ENCODE peak calls at places on chromosome 12, in six cellular contexts. V is stomach; Z is CD8-positive, alpha-beta T cell; C is thoracic aorta; B is heart left ventricle; L is sigmoid colon. P is an unnamed sample. For H3K4me1 and H3K36me3, the result is how much of the 10 kb centered on the place peaks cover.

GRCh38 chr12:42213954-42214426 is 24.1 kb downstream of the YAF2 start:
- DNase-seq in C (no peak), B (no peak), L (no peak), Z (no peak), V (peak), P (no peak)

GRCh38 chr12:116955382-116956021 is 44.8 kb downstream of the FBXW8 start:
- DNase-seq in V (peak), L (no peak), B (no peak), Z (no peak), C (no peak), P (no peak)

GRCh38 chr12:107014050-107014449 is 27.1 kb upstream of the MTERF2 start:
- DNase-seq in V (peak), C (no peak), L (no peak), B (no peak), Z (peak), P (no peak)

GRCh38 chr12:7229741-7230140 is 40.3 kb downstream of the PEX5 start:
- DNase-seq in C (no peak), V (no peak), B (no peak), Z (no peak), L (no peak), P (no peak)

GRCh38 chr12:131445184-131445974 is 265.5 kb upstream of the SFSWAP start:
- DNase-seq in B (no peak), L (no peak), C (no peak), V (peak), Z (no peak), P (no peak)

GRCh38 chr12:43835264-43835655 is 621 bp upstream of the TMEM117 start:
- DNase-seq in L (no peak), C (no peak), Z (no peak), V (no peak), B (no peak), P (no peak)

GRCh38 chr12:6135071-6135470 is 10.6 kb upstream of the VWF start:
- DNase-seq in L (no peak), B (no peak), Z (no peak), V (no peak), C (no peak), P (no peak)

GRCh38 chr12:103114296-103115055 is 157.0 kb downstream of the ASCL1 start:
- DNase-seq in L (no peak), C (no peak), B (no peak), V (no peak), Z (no peak), P (no peak)

GRCh38 chr12:129186952-129187351 is 333.7 kb downstream of the GLT1D1 start:
- DNase-seq in B (no peak), C (no peak), V (no peak), L (no peak), Z (no peak), P (no peak)

GRCh38 chr12:69648476-69648875 is 37.8 kb upstream of the LRRC10 start:
- DNase-seq in B (no peak), Z (no peak), V (no peak), C (no peak), L (no peak), P (no peak)

GRCh38 chr12:113202300-113203075 is 17.0 kb downstream of the RITA1 start:
- DNase-seq in L (no peak), B (no peak), V (no peak), C (no peak), Z (no peak), P (no peak)
- H3K27ac ChIP-seq in L (no peak), B (no peak), V (no peak), C (no peak), Z (no peak), P (no peak)

GRCh38 chr12:71904629-71905028 is 34.0 kb upstream of the TPH2 start:
- DNase-seq in V (no peak), L (no peak), C (no peak), Z (no peak), B (no peak), P (no peak)
- H3K4me1 ChIP-seq in V (under half), L (under half), C (under half), Z (under half), B (under half), P (under half)

DNA sequence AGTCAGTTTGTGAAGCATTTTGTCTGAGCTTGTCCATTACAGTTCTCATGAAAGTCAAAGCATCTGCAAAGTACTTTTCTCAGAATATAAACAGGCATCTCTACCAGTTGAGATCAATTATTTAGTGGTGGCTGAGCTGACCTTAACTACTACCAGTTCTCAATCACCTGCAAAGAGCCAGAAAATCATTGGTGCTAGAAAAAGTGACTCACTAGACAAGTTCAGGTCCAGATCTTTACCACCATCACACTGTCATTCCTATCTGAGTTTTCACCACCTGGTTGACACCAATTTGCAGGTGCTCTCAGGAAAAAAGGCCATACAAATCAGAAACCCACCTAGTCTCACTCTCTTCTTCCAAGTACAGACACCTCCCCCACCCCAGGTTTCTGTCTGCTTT is 33.3 kb downstream of the ITPR2 start:
- DNase-seq in B (no peak), L (no peak), Z (no peak), C (no peak), V (no peak), P (no peak)
- H3K36me3 ChIP-seq in B (under half), L (under half), Z (under half), C (under half), V (under half), P (under half)

GRCh38 chr12:92438641-92439396 is 264.0 kb upstream of the PLEKHG7 start:
- DNase-seq in B (no peak), Z (no peak), C (no peak), L (no peak), V (no peak), P (no peak)

GRCh38 chr12:92439397-92439779 is 263.4 kb upstream of the PLEKHG7 start:
- DNase-seq in C (no peak), L (no peak), Z (no peak), V (no peak), B (no peak), P (no peak)

GRCh38 chr12:92442782-92443181 is 260.0 kb upstream of the PLEKHG7 start:
- DNase-seq in C (no peak), Z (no peak), B (no peak), V (no peak), L (no peak), P (no peak)

GRCh38 chr12:92437452-92437851 is 265.3 kb upstream of the PLEKHG7 start:
- DNase-seq in L (no peak), C (no peak), B (no peak), V (no peak), Z (no peak), P (no peak)

DNA sequence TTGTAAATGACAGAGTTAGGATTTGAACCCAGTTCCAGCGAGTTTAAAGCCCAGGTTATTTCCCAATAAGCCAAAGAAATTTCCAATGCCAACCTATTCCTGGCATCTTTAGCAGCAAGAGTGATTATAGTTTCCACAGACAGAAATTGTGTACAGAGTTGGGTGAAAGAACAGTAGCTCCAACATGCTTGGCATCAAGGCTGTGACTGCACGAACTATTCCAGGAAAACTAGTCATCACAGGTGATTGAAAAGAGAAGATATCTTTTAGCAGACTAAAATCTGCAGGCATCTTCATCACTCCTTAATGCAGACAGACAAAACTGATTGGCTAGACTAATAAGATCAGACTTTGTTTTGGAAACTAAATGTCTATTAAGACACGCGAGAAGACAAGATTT is 262.7 kb upstream of the PLEKHG7 start:
- DNase-seq in B (no peak), Z (no peak), L (no peak), C (no peak), V (no peak), P (no peak)
- H3K27ac ChIP-seq in B (no peak), Z (no peak), L (no peak), C (no peak), V (no peak), P (no peak)

DNA sequence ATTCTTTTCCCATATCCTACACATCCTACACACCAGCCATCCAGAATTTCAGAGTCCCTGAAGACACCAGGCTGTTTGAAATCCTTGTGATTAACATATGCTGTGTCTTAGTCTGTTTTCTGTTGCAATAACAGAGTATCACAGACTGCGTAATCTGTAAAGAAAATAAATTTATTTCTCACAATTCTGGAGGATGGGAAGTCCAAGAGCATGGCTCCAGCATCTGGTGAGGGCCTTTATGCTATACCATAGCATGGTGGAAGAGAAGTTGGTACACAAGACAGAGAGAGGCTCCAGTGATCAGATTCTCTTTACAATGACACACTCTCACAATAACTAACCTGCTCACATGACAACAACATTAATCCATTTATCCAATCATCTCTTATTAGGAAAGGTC is 4.1 kb downstream of the ART4 start:
- DNase-seq in Z (no peak), V (no peak), L (no peak), B (no peak), C (no peak), P (no peak)
- H3K4me1 ChIP-seq in Z (under half), V (under half), L (under half), B (under half), C (under half), P (under half)

GRCh38 chr12:49647280-49647679 is 23.9 kb downstream of the PRPF40B start:
- DNase-seq in V (no peak), B (no peak), C (no peak), L (no peak), Z (no peak), P (no peak)
- H3K36me3 ChIP-seq in V (half or more), B (under half), C (under half), L (under half), Z (under half), P (under half)

GRCh38 chr12:57093412-57094193 is 4.7 kb downstream of the NAB2 start:
- DNase-seq in V (peak), C (peak), L (peak), Z (peak), B (peak), P (no peak)
- H3K27ac ChIP-seq in V (peak), C (peak), L (peak), Z (peak), B (peak), P (no peak)

GRCh38 chr12:96419576-96420254 is 19.5 kb upstream of the CDK17 start:
- DNase-seq in B (no peak), L (no peak), Z (no peak), C (no peak), V (no peak), P (no peak)
- H3K4me1 ChIP-seq in B (under half), L (under half), Z (under half), C (under half), V (under half), P (under half)